ENCODE peak calls at places on chromosomes 13 and 19, in nine cellular contexts. H is NCI-H146; O is activated T-helper 9 cell treated with anti-CD3 and anti-CD28 coated beads, Interleukin-2, amount 50 U/mL, for 16 hours; I is T follicular helper cell; P is left ventricle myocardium superior; S is stimulated activated CD4-positive, alpha-beta T cell treated with anti-CD3 and anti-CD28 coated beads, Interleukin-4, amount 100 ng/mL, for 48 hours; Z is islet precursor cell; Q is NCI-H2171; N is AG04450. X is an unnamed sample.

GRCh38 chr19:31656507-31656906 is 307.3 kb upstream of the TSHZ3 start:
- DNase-seq in H (no peak), O (no peak), I (no peak), P (no peak), S (no peak), Z (no peak), Q (no peak), N (no peak), X (no peak)

GRCh38 chr13:113361406-113361805 is 2.5 kb downstream of the GRTP1 start:
- DNase-seq in H (no peak), O (no peak), I (no peak), P (no peak), S (no peak), Z (no peak), Q (no peak), N (no peak), X (no peak)

GRCh38 chr13:66574606-66575005 is 655.5 kb downstream of the PCDH9 start:
- DNase-seq in H (no peak), O (no peak), I (no peak), P (no peak), S (no peak), Z (no peak), Q (no peak), N (no peak), X (no peak)

GRCh38 chr13:55361141-55361540 is 1779.6 kb upstream of the PRR20A start:
- DNase-seq in H (no peak), O (no peak), I (no peak), P (no peak), S (no peak), Z (no peak), Q (peak), N (no peak), X (no peak)

GRCh38 chr19:1466461-1467227 is 12.4 kb downstream of the C19orf25 start:
- DNase-seq in H (no peak), O (no peak), I (no peak), P (no peak), S (no peak), Z (no peak), Q (no peak), N (no peak), X (no peak)

GRCh38 chr13:27012482-27013197 is 159.0 kb downstream of the USP12 start:
- DNase-seq in H (no peak), O (no peak), I (no peak), P (no peak), S (no peak), Z (peak), Q (no peak), N (peak), X (no peak)

GRCh38 chr13:32726374-32727037 is 140.3 kb downstream of the PDS5B start:
- DNase-seq in H (no peak), O (no peak), I (no peak), P (no peak), S (no peak), Z (no peak), Q (no peak), N (no peak), X (no peak)

GRCh38 chr13:36520111-36520510 is 87.8 kb downstream of the CCNA1 start:
- DNase-seq in H (no peak), O (no peak), I (no peak), P (no peak), S (no peak), Z (no peak), Q (no peak), N (no peak), X (no peak)

GRCh38 chr19:7787141-7787540 is 24.1 kb downstream of the CLEC4M start:
- DNase-seq in H (no peak), O (no peak), I (no peak), P (peak), S (no peak), Z (no peak), Q (no peak), N (no peak), X (peak)

GRCh38 chr19:18440421-18440877 is 2.5 kb upstream of the ISYNA1 start:
- DNase-seq in H (peak), O (no peak), I (no peak), P (no peak), S (no peak), Z (peak), Q (no peak), N (no peak), X (no peak)

GRCh38 chr19:17757125-17757524 is 5.8 kb downstream of the FCHO1 start:
- DNase-seq in H (no peak), O (no peak), I (no peak), P (peak), S (no peak), Z (no peak), Q (peak), N (no peak), X (peak)

GRCh38 chr13:95603887-95604533 is 40.5 kb downstream of the DZIP1 start:
- DNase-seq in H (no peak), O (no peak), I (no peak), P (peak), S (no peak), Z (no peak), Q (no peak), N (no peak), X (no peak)

GRCh38 chr13:20825476-20825875 is 51.7 kb upstream of the EEF1AKMT1 start:
- DNase-seq in H (no peak), O (no peak), I (no peak), P (no peak), S (no peak), Z (no peak), Q (no peak), N (no peak), X (no peak)

GRCh38 chr19:35521124-35521743 is 6.9 kb downstream of the SBSN start:
- DNase-seq in H (no peak), O (no peak), I (no peak), P (no peak), S (no peak), Z (no peak), Q (no peak), N (no peak), X (no peak)

GRCh38 chr13:80979035-80979641 is 638.2 kb upstream of the SPRY2 start:
- DNase-seq in H (peak), O (no peak), I (no peak), P (no peak), S (no peak), Z (peak), Q (peak), N (peak), X (no peak)

GRCh38 chr13:39106216-39106995 is 68.2 kb downstream of the NHLRC3 start:
- DNase-seq in H (peak), O (no peak), I (no peak), P (no peak), S (no peak), Z (no peak), Q (no peak), N (no peak), X (no peak)

GRCh38 chr19:55697069-55697440 is 22.0 kb downstream of the EPN1 start:
- DNase-seq in H (no peak), O (no peak), I (no peak), P (no peak), S (no peak), Z (no peak), Q (no peak), N (no peak), X (no peak)

X was measured in heart left ventricle.